ENCODE peak calls at places on chromosomes 5 and 9, in nine cellular contexts. P, G, R, T, I, U, E, J and L are unnamed samples.
A peak's percentile ranks its signal among the peaks of the same experiment; 100 is the strongest.

GRCh38 chr5:154755361-154756202 is at the start of gene LARP1:
- DNase-seq in P (no peak), G (no peak), R (peak; percentile 61), T (no peak), I (no peak), U (no peak), E (peak; percentile 53), J (peak; percentile 19), L (peak; percentile 50)

GRCh38 chr5:135341021-135341666 is 57.9 kb downstream of the MACROH2A1 start:
- DNase-seq in P (no peak), G (no peak), R (no peak), T (no peak), I (no peak), U (no peak), E (no peak), J (no peak), L (no peak)

GRCh38 chr9:96603305-96604004 is 16.2 kb downstream of the CDC14B start:
- DNase-seq in P (no peak), G (no peak), R (no peak), T (no peak), I (no peak), U (no peak), E (no peak), J (no peak), L (no peak)

GRCh38 chr5:135364416-135365262 is 34.4 kb downstream of the MACROH2A1 start:
- DNase-seq in P (no peak), G (no peak), R (no peak), T (no peak), I (no peak), U (no peak), E (no peak), J (no peak), L (no peak)

GRCh38 chr9:137487454-137488329 is 28.6 kb upstream of the NSMF start:
- DNase-seq in P (no peak), G (no peak), R (no peak), T (no peak), I (no peak), U (no peak), E (no peak), J (no peak), L (no peak)

GRCh38 chr5:132358760-132359159 is 10.8 kb upstream of the SLC22A5 start:
- DNase-seq in P (no peak), G (no peak), R (no peak), T (no peak), I (no peak), U (no peak), E (no peak), J (no peak), L (no peak)

GRCh38 chr5:37206733-37207132 is 42.4 kb downstream of the CPLANE1 start:
- DNase-seq in P (no peak), G (peak; percentile 49), R (no peak), T (no peak), I (no peak), U (no peak), E (no peak), J (no peak), L (no peak)

GRCh38 chr5:172816887-172817418 is 17.1 kb upstream of the ERGIC1 start:
- DNase-seq in P (no peak), G (no peak), R (no peak), T (no peak), I (peak; percentile 89), U (no peak), E (no peak), J (no peak), L (no peak)

GRCh38 chr9:134469041-134469875 is 143.0 kb downstream of the RXRA start:
- DNase-seq in P (no peak), G (no peak), R (no peak), T (no peak), I (no peak), U (no peak), E (no peak), J (no peak), L (no peak)

GRCh38 chr5:137521246-137521645 is 22.1 kb upstream of the SPOCK1 start:
- DNase-seq in P (no peak), G (no peak), R (no peak), T (no peak), I (no peak), U (no peak), E (no peak), J (no peak), L (no peak)

GRCh38 chr9:135662758-135663450 is at the start of gene LCN9:
- DNase-seq in P (no peak), G (no peak), R (no peak), T (no peak), I (peak; percentile 8), U (no peak), E (no peak), J (no peak), L (no peak)

GRCh38 chr5:21919417-21920022 is 933.6 kb downstream of the CDH12 start:
- DNase-seq in P (no peak), G (peak; percentile 23), R (peak; percentile 34), T (no peak), I (peak; percentile 33), U (no peak), E (peak; percentile 49), J (no peak), L (no peak)